ENCODE peak calls at places on chromosomes 1 and 21, in four cellular contexts. S, R, C and Q are unnamed samples. For H3K4me1, the result is how much of the 10 kb centered on the place peaks cover.

GRCh38 chr1:26034504-26035202 is 11.3 kb downstream of the SLC30A2 start:
- DNase-seq in C (no peak), R (no peak), S (peak), Q (no peak)

GRCh38 chr1:216788671-216789070 is 65.4 kb upstream of the ESRRG start:
- DNase-seq in S (no peak), R (no peak), C (no peak), Q (no peak)

GRCh38 chr1:12525311-12526181 is 92.5 kb downstream of the DHRS3 start:
- DNase-seq in R (no peak), S (no peak), C (no peak), Q (peak)

GRCh38 chr1:181369416-181369815 is 113.9 kb upstream of the CACNA1E start:
- DNase-seq in S (no peak), C (no peak), R (no peak), Q (no peak)

GRCh38 chr1:5660141-5660935 is 331.9 kb downstream of the NPHP4 start:
- DNase-seq in R (peak), C (no peak), S (no peak), Q (no peak)

GRCh38 chr1:212607206-212607923 is 1.2 kb upstream of the ATF3 start:
- DNase-seq in R (peak), S (no peak), C (no peak), Q (peak)

GRCh38 chr1:55364216-55364615 is 149.1 kb upstream of the USP24 start:
- DNase-seq in R (no peak), C (no peak), S (no peak), Q (no peak)

GRCh38 chr1:151175036-151175741 is 592 bp downstream of the TMOD4 start:
- DNase-seq in S (no peak), C (peak), R (peak), Q (peak)

GRCh38 chr1:68401506-68401905 is 48.2 kb downstream of the RPE65 start:
- DNase-seq in S (no peak), C (no peak), R (no peak), Q (no peak)

GRCh38 chr1:21524686-21525339 is 15.6 kb downstream of the ALPL start:
- DNase-seq in C (no peak), S (no peak), R (no peak), Q (peak)
- H3K4me3 ChIP-seq in C (no peak), S (no peak), R (no peak), Q (no peak)

DNA sequence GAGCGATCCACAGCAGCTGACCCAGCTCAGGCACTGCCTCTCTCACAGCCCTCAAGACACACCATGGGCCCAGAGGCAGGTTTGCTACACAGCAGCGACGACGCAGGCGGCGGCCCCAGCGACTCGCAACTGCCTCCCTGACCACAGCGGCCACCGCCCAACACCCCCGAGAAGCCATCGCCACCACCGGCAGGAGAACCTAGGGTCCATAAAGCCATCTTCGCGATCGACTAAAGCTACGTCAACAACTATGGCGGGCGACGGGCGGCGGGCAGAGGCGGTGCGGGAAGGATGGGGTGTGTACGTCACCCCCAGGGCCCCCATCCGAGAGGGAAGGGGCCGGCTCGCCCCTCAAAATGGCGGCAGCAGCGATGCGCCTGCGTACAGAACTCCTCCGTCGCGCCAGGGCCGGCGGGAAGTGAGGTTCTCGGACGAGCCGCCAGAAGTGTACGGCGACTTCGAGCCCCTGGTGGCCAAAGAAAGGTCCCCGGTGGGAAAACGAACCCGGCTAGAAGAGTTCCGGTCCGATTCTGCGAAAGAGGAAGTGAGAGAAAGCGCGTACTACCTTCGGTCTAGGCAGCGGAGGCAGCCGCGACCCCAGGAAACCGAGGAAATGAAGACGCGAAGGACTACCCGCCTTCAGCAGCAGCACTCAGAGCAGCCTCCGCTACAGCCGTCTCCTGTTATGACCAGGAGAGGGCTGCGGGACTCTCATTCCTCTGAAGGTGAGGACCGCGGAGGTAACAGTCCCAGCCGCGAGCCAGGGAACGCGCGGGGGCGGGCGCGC is at the start of gene TOR1AIP1:
- DNase-seq in S (peak), C (peak), R (peak), Q (peak)
- H3K4me1 ChIP-seq in S (under half), C (under half), R (under half), Q (under half)

DNA sequence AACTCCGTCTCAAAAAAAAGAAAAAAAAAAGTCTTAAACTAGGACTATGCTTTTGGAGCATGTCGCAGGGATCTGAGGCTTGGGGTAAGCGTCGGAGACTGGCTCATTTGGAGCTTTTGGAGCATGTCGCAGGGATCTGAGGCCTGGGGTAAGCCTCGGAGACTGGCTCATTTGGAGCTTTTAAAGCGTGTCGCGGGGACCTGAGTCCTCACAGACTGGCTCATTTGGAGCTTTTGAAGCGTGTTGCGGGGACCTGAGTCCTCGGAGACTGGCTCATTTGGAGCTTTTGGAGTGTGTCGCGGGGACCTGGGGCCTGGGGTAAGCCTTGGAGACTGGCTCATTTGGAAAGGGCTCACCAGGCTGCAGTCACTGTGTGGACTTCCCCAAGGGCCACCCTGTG is 13.6 kb upstream of the TSPEAR start:
- DNase-seq in C (no peak), R (no peak), S (no peak), Q (no peak)
- H3K4me3 ChIP-seq in C (no peak), R (no peak), S (no peak), Q (no peak)

GRCh38 chr1:72100766-72101165 is 181.6 kb downstream of the NEGR1 start:
- DNase-seq in C (no peak), R (no peak), S (peak), Q (no peak)

GRCh38 chr1:72101840-72102632 is 180.3 kb downstream of the NEGR1 start:
- DNase-seq in R (no peak), C (no peak), S (no peak), Q (no peak)

GRCh38 chr1:72109916-72110315 is 172.4 kb downstream of the NEGR1 start:
- DNase-seq in S (no peak), R (no peak), C (no peak), Q (no peak)

GRCh38 chr1:72105201-72105600 is 177.1 kb downstream of the NEGR1 start:
- DNase-seq in R (no peak), S (no peak), C (no peak), Q (no peak)
- H3K4me1 ChIP-seq in R (under half), S (under half), C (under half), Q (under half)

GRCh38 chr1:223125249-223125648 is 17.8 kb downstream of the TLR5 start:
- DNase-seq in S (no peak), C (no peak), R (no peak), Q (no peak)

GRCh38 chr1:223129229-223129851 is 13.7 kb downstream of the TLR5 start:
- DNase-seq in C (peak), S (no peak), R (peak), Q (peak)

GRCh38 chr1:223123238-223123976 is 19.6 kb downstream of the TLR5 start:
- DNase-seq in R (peak), S (no peak), C (peak), Q (no peak)
- H3K4me3 ChIP-seq in R (peak), S (no peak), C (no peak), Q (peak)

DNA sequence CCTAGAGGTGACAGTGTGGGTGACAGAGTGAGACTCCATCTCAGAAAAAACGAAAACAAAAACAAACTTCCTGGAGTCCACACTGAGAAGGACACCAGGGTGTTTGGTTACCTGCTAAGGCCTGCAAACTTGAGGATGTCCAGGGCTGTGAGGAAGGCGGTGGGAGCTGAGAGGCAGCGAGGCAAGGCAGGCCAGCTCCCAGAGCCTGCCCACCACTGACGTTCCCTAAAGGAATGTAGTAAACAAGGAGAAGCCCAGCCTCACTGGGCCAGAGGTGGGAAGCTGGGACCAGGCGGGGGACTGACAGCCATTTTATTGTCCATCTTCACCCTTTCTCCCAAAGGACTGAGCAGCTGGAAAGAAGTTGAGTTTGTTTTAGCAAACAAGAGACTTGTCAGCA is 24.1 kb downstream of the SHISA4 start:
- DNase-seq in C (peak), R (no peak), S (no peak), Q (no peak)
- H3K4me1 ChIP-seq in C (under half), R (under half), S (under half), Q (under half)